ENCODE peak calls at places on chromosomes 6 and 20, in nine cellular contexts. F is amygdala; R is lower lobe of right lung; Y is ELF-1; Q is GM04504; D is stimulated activated CD4-positive, alpha-beta T cell treated with anti-CD3 and anti-CD28 coated beads, Interleukin-2, amount 100 ng/mL, for 24 hours; O is esophagus squamous epithelium; H is NCI-H69; E is T-helper 17 cell. J is an unnamed sample.
A peak's percentile ranks its signal among the peaks of the same experiment; 100 is the strongest.

GRCh38 chr20:22890605-22891300 is 144.4 kb upstream of the SSTR4 start:
- DNase-seq in H (no peak), E (no peak), O (no peak), D (no peak), Q (no peak), Y (no peak), R (no peak), F (no peak), J (no peak)

GRCh38 chr6:166286831-166287271 is 21.3 kb downstream of the PRR18 start:
- DNase-seq in O (no peak), F (no peak), H (peak; percentile 21), Q (no peak), R (no peak), E (no peak), Y (peak; percentile 58), D (no peak), J (no peak)

GRCh38 chr6:35048631-35049083 is 92.5 kb downstream of the TCP11 start:
- DNase-seq in O (no peak), H (peak; percentile 67), R (no peak), Q (no peak), F (peak; percentile 74), D (no peak), Y (peak; percentile 74), E (no peak), J (no peak)

GRCh38 chr6:20631525-20631924 is 97.3 kb downstream of the CDKAL1 start:
- DNase-seq in E (no peak), F (no peak), D (no peak), R (no peak), H (peak; percentile 72), Y (no peak), O (no peak), Q (no peak), J (no peak)

GRCh38 chr6:97919631-97920030 is 636.6 kb upstream of the MMS22L start:
- DNase-seq in E (no peak), R (no peak), Y (no peak), H (peak; percentile 68), O (no peak), F (no peak), D (no peak), Q (no peak), J (no peak)

GRCh38 chr20:23659989-23660837 is 22.5 kb upstream of the CST3 start:
- DNase-seq in F (no peak), E (no peak), Y (no peak), R (no peak), Q (no peak), H (peak; percentile 22), D (no peak), O (no peak), J (no peak)

GRCh38 chr20:47857142-47857993 is 72.1 kb upstream of the SULF2 start:
- DNase-seq in E (no peak), H (no peak), Q (no peak), D (no peak), R (no peak), Y (peak; percentile 67), O (no peak), F (no peak), J (peak; percentile 46)

GRCh38 chr20:50484271-50484976 is 25.8 kb upstream of the PTPN1 start:
- DNase-seq in Y (peak; percentile 25), O (no peak), D (no peak), E (no peak), Q (no peak), H (no peak), R (no peak), F (no peak), J (no peak)

GRCh38 chr6:132907915-132908314 is 93.5 kb downstream of the RPS12 start:
- DNase-seq in R (no peak), Y (no peak), D (no peak), F (no peak), O (no peak), H (no peak), Q (no peak), E (no peak), J (no peak)

GRCh38 chr20:45611054-45611453 is 18.5 kb upstream of the WFDC10A start:
- DNase-seq in D (peak; percentile 54), R (no peak), Q (peak; percentile 77), E (no peak), H (no peak), Y (no peak), O (no peak), F (no peak), J (no peak)

GRCh38 chr6:107153061-107153460 is 37.7 kb upstream of the BEND3 start:
- DNase-seq in D (no peak), Y (no peak), E (no peak), F (no peak), Q (no peak), H (peak; percentile 85), O (no peak), R (no peak), J (no peak)

GRCh38 chr20:53559816-53560215 is 33.8 kb downstream of the ZNF217 start:
- DNase-seq in R (no peak), Q (peak; percentile 8), O (no peak), E (no peak), F (no peak), Y (no peak), D (no peak), H (no peak), J (no peak)

GRCh38 chr6:20719980-20720379 is 185.7 kb downstream of the CDKAL1 start:
- DNase-seq in Y (no peak), H (peak; percentile 36), E (no peak), D (no peak), F (no peak), R (no peak), O (no peak), Q (no peak), J (no peak)

GRCh38 chr6:1908784-1909183 is 299.1 kb downstream of the FOXC1 start:
- DNase-seq in Q (no peak), F (no peak), H (no peak), O (no peak), Y (peak; percentile 47), R (no peak), E (no peak), D (no peak), J (no peak)

GRCh38 chr6:160730911-160731310 is 28.9 kb downstream of the PLG start:
- DNase-seq in Q (no peak), E (no peak), O (no peak), H (no peak), Y (peak; percentile 40), F (no peak), D (no peak), R (no peak), J (no peak)

GRCh38 chr6:28496099-28496779 is 19.4 kb downstream of the GPX6 start:
- DNase-seq in E (no peak), Y (no peak), R (no peak), F (no peak), O (no peak), H (peak; percentile 2), Q (no peak), D (no peak), J (no peak)

GRCh38 chr20:8376940-8377339 is 244.9 kb downstream of the PLCB1 start:
- DNase-seq in R (no peak), F (no peak), O (no peak), H (no peak), E (no peak), Y (no peak), D (no peak), Q (no peak), J (no peak)

GRCh38 chr20:44993343-44993742 is 27.0 kb downstream of the STK4 start:
- DNase-seq in H (no peak), D (no peak), Y (no peak), F (no peak), R (no peak), O (no peak), E (no peak), Q (no peak), J (no peak)

GRCh38 chr20:39421571-39422099 is 459.5 kb downstream of the DHX35 start:
- DNase-seq in H (no peak), F (no peak), D (no peak), O (no peak), E (no peak), R (no peak), Q (no peak), Y (no peak), J (no peak)

GRCh38 chr6:151071295-151071694 is 168.5 kb upstream of the AKAP12 start:
- DNase-seq in Y (no peak), E (no peak), D (no peak), H (no peak), Q (peak; percentile 76), F (no peak), O (no peak), R (no peak), J (peak; percentile 50)

GRCh38 chr6:106913111-106913510 is 61.4 kb downstream of the CD24 start:
- DNase-seq in E (no peak), F (no peak), R (no peak), H (peak; percentile 33), D (no peak), Q (no peak), O (no peak), Y (peak; percentile 80), J (no peak)

GRCh38 chr20:48970681-48971370 is 49.3 kb downstream of the ARFGEF2 start:
- DNase-seq in F (no peak), Y (no peak), Q (no peak), D (no peak), E (no peak), R (no peak), H (no peak), O (no peak), J (no peak)

GRCh38 chr6:150495126-150495525 is 104.6 kb upstream of the PLEKHG1 start:
- DNase-seq in R (no peak), O (no peak), E (no peak), F (no peak), Y (no peak), H (no peak), D (no peak), Q (no peak), J (no peak)

J was measured in left ventricle myocardium inferior.